ENCODE peak calls at places on chromosomes 11 and 22, in seven cellular contexts. V is HCT116, D is K562, U is SK-N-SH, K is H1, F is GM12878, W is HepG2. C is an unnamed sample.

GRCh38 chr11:34308821-34309585 is 48.8 kb downstream of the ABTB2 start:
- DNase-seq in D (no peak), W (peak; percentile 86), F (no peak), U (no peak), V (no peak), K (no peak), C (no peak)

GRCh38 chr11:134585666-134586285 is 173.7 kb upstream of the B3GAT1 start:
- DNase-seq in D (no peak), V (no peak), F (no peak), U (no peak), W (no peak), K (no peak), C (no peak)

GRCh38 chr22:21016644-21017420 is 1.9 kb downstream of the P2RX6 start:
- DNase-seq in K (no peak), D (no peak), V (no peak), W (no peak), F (no peak), U (peak; percentile 16), C (no peak)

GRCh38 chr11:77191823-77192495 is 63.9 kb downstream of the MYO7A start:
- DNase-seq in V (peak; percentile 93), W (peak; percentile 41), D (peak; percentile 88), K (peak; percentile 88), F (no peak), U (peak; percentile 62), C (peak; percentile 46)

GRCh38 chr11:62726156-62727006 is 876 bp downstream of the HNRNPUL2 start:
- DNase-seq in W (no peak), K (no peak), F (no peak), V (no peak), U (no peak), D (no peak), C (no peak)

GRCh38 chr11:61149624-61150615 is 11.3 kb downstream of the VPS37C start:
- DNase-seq in D (peak; percentile 55), F (no peak), W (peak; percentile 46), K (no peak), U (no peak), V (no peak), C (no peak)

GRCh38 chr11:63459586-63459985 is 31.4 kb downstream of the PLAAT5 start:
- DNase-seq in W (no peak), U (no peak), V (no peak), F (no peak), D (no peak), K (no peak), C (no peak)

GRCh38 chr22:46593211-46593676 is 26.9 kb upstream of the GRAMD4 start:
- DNase-seq in W (no peak), V (no peak), U (no peak), F (no peak), D (no peak), K (no peak), C (no peak)

GRCh38 chr11:20368441-20368840 is 4.9 kb downstream of the HTATIP2 start:
- DNase-seq in F (no peak), K (no peak), W (no peak), U (no peak), V (no peak), D (no peak), C (no peak)

GRCh38 chr11:134677338-134677948 is 265.4 kb upstream of the B3GAT1 start:
- DNase-seq in D (no peak), W (no peak), U (no peak), V (no peak), K (no peak), F (no peak), C (no peak)

GRCh38 chr11:59766542-59766941 is 11.4 kb downstream of the STX3 start:
- DNase-seq in K (no peak), D (peak; percentile 34), W (no peak), F (no peak), V (no peak), U (no peak), C (no peak)

GRCh38 chr22:35629406-35630234 is 12.5 kb upstream of the MB start:
- DNase-seq in U (no peak), K (peak; percentile 60), F (peak; percentile 61), W (no peak), V (peak; percentile 87), D (peak; percentile 26), C (no peak)

GRCh38 chr11:128911701-128912100 is 20.5 kb downstream of the KCNJ5 start:
- DNase-seq in V (no peak), W (no peak), D (no peak), F (no peak), K (no peak), U (no peak), C (no peak)

GRCh38 chr11:27201454-27202302 is 161.1 kb downstream of the BBOX1 start:
- DNase-seq in W (peak; percentile 96), F (no peak), K (no peak), V (no peak), D (peak; percentile 71), U (peak; percentile 47), C (peak; percentile 64)

GRCh38 chr11:12239396-12240298 is 129.3 kb downstream of the MICAL2 start:
- DNase-seq in D (no peak), W (no peak), V (no peak), K (no peak), F (no peak), U (no peak), C (no peak)

GRCh38 chr22:40637181-40638150 is 947 bp upstream of the MRTFA start:
- DNase-seq in U (no peak), K (no peak), F (no peak), D (peak; percentile 31), W (no peak), V (no peak), C (no peak)

GRCh38 chr11:107830915-107831540 is 27.6 kb downstream of the SLC35F2 start:
- DNase-seq in K (no peak), D (no peak), F (no peak), V (no peak), W (no peak), U (no peak), C (no peak)

GRCh38 chr11:2527621-2528291 is 82.9 kb downstream of the KCNQ1 start:
- DNase-seq in W (no peak), D (no peak), F (no peak), K (no peak), U (no peak), V (no peak), C (no peak)

GRCh38 chr11:121236115-121237001 is 56.2 kb upstream of the SC5D start:
- DNase-seq in V (no peak), W (no peak), K (no peak), D (no peak), U (no peak), F (peak; percentile 74), C (no peak)

GRCh38 chr11:58919561-58919960 is 19.7 kb upstream of the GLYATL1 start:
- DNase-seq in W (no peak), D (no peak), U (no peak), F (no peak), V (no peak), K (no peak), C (no peak)

GRCh38 chr11:97516688-97517087 is 1126.9 kb downstream of the JRKL start:
- DNase-seq in W (no peak), D (no peak), F (no peak), V (no peak), U (peak; percentile 5), K (no peak), C (no peak)

GRCh38 chr22:50622723-50623327 is 5.1 kb downstream of the ARSA start:
- DNase-seq in F (no peak), W (peak; percentile 68), D (no peak), K (no peak), U (peak; percentile 12), V (peak; percentile 67), C (no peak)

GRCh38 chr11:2473361-2474058 is 28.7 kb downstream of the KCNQ1 start:
- DNase-seq in F (no peak), D (peak; percentile 2), U (no peak), V (no peak), W (no peak), K (no peak), C (no peak)

GRCh38 chr22:45648320-45649070 is 23.1 kb upstream of the ATXN10 start:
- DNase-seq in D (no peak), K (no peak), V (no peak), F (no peak), U (peak; percentile 9), W (no peak), C (no peak)

DNA sequence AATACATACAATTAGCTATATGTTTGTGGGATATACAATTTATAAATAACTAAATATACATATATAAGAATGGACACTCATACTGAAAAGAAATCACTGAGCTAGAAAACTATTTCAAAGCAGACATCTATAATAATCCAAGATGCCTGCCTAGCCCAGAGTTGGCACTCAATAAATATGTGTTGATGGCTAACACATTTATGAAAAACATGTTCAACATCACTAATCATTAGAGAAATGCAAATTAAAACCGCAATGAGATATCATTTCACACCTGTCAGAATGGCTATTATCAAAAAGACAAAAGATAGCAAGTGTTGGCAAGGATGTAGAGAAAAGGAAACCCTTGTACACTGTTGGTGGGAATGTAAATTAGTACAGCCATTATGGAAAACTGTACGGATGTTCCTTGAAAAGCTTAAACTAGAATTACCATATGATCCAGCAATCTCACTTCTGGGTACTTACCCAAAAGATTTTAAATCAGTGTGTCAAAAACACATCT is 29.8 kb downstream of the POU2AF1 start:
- DNase-seq in W (no peak), V (no peak), K (no peak), D (no peak), F (no peak), U (no peak), C (no peak)
- TF ChIP-seq SIN3A in W (no peak), V (no peak), K (no peak), D (no peak), F (no peak), U (no peak), C (no peak)

GRCh38 chr11:82899957-82900276 is 313 bp downstream of the PRCP start:
- DNase-seq in D (no peak), K (no peak), W (no peak), U (peak; percentile 11), V (no peak), F (no peak), C (no peak)
- H3K27ac ChIP-seq in D (peak overlapping the region; percentile 77), K (peak overlapping the region; percentile 43), W (peak overlapping the region; percentile 82), U (peak overlapping the region; percentile 49), V (peak overlapping the region; percentile 69), F (peak overlapping the region; percentile 84), C (peak overlapping the region; percentile 87)

DNA sequence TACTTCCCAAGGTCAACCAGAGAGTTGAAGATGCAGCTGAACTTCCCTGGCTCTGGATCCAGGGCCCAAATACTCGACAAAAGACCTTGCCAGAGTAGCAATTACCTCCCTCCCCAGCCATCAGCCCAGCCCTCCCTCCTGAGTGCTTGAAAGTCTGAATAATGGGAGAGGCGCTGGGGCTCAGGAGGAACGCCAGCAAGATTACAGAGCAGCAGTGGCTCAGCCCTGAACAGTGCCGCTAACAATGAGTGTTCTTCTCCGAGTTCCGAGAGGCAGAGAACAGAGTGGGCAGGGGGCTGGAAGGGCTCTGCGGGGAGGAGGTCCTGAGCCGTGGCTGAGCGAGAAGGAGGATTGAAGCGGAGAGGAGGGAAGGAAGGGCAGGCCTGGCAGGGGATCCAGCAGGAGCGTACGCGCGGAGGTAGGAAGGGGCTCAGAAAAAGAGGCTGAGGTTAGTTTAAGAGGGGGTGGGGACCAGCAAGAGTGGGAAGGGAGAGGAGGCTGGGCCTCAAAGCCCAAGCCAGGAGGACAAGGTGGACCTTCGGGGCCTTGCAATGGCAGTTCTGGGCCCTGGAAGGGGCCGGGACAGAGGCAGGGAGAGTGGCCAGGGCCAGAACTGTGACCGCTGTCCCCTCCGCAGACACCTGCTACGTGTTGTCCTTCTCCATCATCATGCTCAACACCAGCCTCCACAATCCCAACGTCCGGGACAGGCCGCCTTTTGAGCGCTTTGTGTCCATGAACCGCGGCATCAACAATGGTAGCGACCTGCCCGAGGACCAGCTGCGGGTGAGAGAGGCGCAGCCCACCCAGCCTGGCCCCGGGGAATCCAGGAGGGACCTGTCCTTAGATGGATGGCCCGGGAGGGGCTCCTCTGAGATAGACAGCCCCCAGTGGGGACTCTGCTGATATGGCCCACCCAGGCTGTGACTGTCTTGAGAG is 20.6 kb downstream of the CYTH4 start:
- DNase-seq in V (no peak), K (no peak), U (no peak), F (no peak), D (no peak), W (no peak), C (no peak)
- H3K4me1 ChIP-seq in V (peaks cover 45% of the 10 kb centered on the region), K (peaks cover 15% of the 10 kb centered on the region), U (peaks cover 16% of the 10 kb centered on the region), F (peaks cover 37% of the 10 kb centered on the region), D (peaks cover 41% of the 10 kb centered on the region), W (peaks cover 21% of the 10 kb centered on the region), C (peaks cover 30% of the 10 kb centered on the region)

GRCh38 chr11:112265659-112266409 is 5.2 kb upstream of the PLET1 start:
- DNase-seq in K (no peak), U (peak; percentile 80), V (no peak), W (no peak), D (no peak), F (no peak), C (no peak)
- TF ChIP-seq SIN3A in K (no peak), U (no peak), V (no peak), W (no peak), D (no peak), F (no peak), C (no peak)